ENCODE peak calls at places on chromosomes 4 and X, in eight cellular contexts. F is CD8-positive, alpha-beta T cell; U is PC-3; Y is adrenal gland; D is right cardiac atrium; Q is GM23248; S is endodermal cell; I is kidney. K is an unnamed sample.

GRCh38 chr4:176981074-176981473 is 188.4 kb upstream of the VEGFC start:
- DNase-seq in I (no peak), U (no peak), Q (peak; percentile 5), S (no peak), Y (no peak), F (no peak), D (no peak), K (no peak)

GRCh38 chrX:12903646-12904045 is 2.8 kb upstream of the TLR8 start:
- DNase-seq in U (no peak), Q (peak; percentile 35), D (no peak), F (no peak), I (no peak), S (no peak), Y (no peak), K (peak; percentile 26)

GRCh38 chr4:26807330-26807729 is 53.3 kb upstream of the STIM2 start:
- DNase-seq in S (no peak), Y (no peak), F (no peak), D (no peak), I (no peak), U (no peak), Q (no peak), K (no peak)

GRCh38 chr4:105894570-105895323 is 524 bp upstream of the NPNT start:
- DNase-seq in I (no peak), D (peak; percentile 34), U (peak; percentile 63), F (no peak), S (no peak), Q (peak; percentile 8), Y (no peak), K (peak; percentile 19)

GRCh38 chr4:98260047-98260578 is 1.1 kb upstream of the RAP1GDS1 start:
- DNase-seq in U (peak; percentile 19), F (peak; percentile 10), Y (peak; percentile 51), S (peak; percentile 87), I (peak; percentile 86), D (no peak), Q (no peak), K (peak; percentile 68)

GRCh38 chr4:55500072-55500471 is 46.6 kb downstream of the CLOCK start:
- DNase-seq in Q (no peak), U (no peak), S (no peak), F (no peak), I (no peak), D (no peak), Y (no peak), K (no peak)

GRCh38 chr4:73379946-73380345 is 24.1 kb upstream of the ALB start:
- DNase-seq in D (no peak), Y (no peak), U (no peak), S (no peak), I (no peak), Q (no peak), F (no peak), K (no peak)

GRCh38 chr4:47519239-47519883 is 34.3 kb downstream of the ATP10D start:
- DNase-seq in U (no peak), Q (no peak), S (no peak), D (no peak), I (no peak), F (no peak), Y (no peak), K (no peak)

GRCh38 chrX:82412851-82413250 is 1095.2 kb upstream of the POU3F4 start:
- DNase-seq in F (no peak), S (no peak), Q (no peak), U (peak; percentile 34), I (no peak), Y (no peak), D (no peak), K (no peak)

GRCh38 chr4:184310171-184310567 is 92.5 kb upstream of the ENPP6 start:
- DNase-seq in S (peak; percentile 69), Y (no peak), D (peak; percentile 55), Q (no peak), I (peak; percentile 70), U (peak; percentile 8), F (peak; percentile 20), K (peak; percentile 30)

GRCh38 chr4:60590116-60590515 is 610.0 kb upstream of the ADGRL3 start:
- DNase-seq in U (no peak), Q (no peak), F (no peak), I (no peak), Y (no peak), D (no peak), S (no peak), K (no peak)

DNA sequence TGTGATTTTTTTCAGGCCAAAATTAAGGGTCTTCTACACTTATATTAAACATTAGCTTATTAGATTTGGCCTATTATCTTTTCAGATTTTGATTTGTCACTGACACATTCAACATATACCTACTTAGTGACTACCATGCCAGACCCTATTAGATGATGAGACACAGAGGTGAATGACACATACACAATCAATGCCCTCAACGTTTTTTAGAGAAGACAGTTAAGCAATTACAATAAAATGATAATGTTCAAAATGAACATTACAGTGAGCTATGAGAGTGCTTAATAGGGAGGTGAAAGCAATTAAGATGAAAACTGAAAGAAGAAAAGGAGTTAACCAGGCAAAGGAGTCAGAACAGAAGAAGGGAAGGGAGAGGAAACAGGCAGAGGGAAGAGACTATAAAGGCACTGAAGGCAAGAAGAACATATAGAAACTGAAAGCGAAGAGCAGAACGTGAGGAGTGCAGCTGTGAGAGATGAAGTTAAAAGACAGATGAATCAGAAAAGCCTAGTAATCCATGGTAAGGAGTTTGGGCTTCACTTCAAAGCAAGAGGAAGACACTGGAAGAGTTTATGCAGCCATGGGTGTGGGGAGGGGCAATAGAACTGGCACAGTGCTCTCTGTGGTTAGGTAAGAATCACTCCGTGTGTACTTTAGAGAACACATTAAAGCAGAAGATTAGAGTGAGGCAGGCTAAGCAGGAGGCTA is 119.0 kb downstream of the REELD1 start:
- DNase-seq in F (no peak), D (no peak), I (no peak), U (peak; percentile 87), Y (no peak), Q (peak; percentile 62), S (no peak), K (no peak)
- H3K4me1 ChIP-seq in F (peaks cover 3% of the 10 kb centered on the region), D (peaks cover 6% of the 10 kb centered on the region), I (no peaks in the 10 kb centered on the region), U (peaks cover 70% of the 10 kb centered on the region), Y (peaks cover 21% of the 10 kb centered on the region), Q (peaks cover 58% of the 10 kb centered on the region), S (no peaks in the 10 kb centered on the region), K (no peaks in the 10 kb centered on the region)

DNA sequence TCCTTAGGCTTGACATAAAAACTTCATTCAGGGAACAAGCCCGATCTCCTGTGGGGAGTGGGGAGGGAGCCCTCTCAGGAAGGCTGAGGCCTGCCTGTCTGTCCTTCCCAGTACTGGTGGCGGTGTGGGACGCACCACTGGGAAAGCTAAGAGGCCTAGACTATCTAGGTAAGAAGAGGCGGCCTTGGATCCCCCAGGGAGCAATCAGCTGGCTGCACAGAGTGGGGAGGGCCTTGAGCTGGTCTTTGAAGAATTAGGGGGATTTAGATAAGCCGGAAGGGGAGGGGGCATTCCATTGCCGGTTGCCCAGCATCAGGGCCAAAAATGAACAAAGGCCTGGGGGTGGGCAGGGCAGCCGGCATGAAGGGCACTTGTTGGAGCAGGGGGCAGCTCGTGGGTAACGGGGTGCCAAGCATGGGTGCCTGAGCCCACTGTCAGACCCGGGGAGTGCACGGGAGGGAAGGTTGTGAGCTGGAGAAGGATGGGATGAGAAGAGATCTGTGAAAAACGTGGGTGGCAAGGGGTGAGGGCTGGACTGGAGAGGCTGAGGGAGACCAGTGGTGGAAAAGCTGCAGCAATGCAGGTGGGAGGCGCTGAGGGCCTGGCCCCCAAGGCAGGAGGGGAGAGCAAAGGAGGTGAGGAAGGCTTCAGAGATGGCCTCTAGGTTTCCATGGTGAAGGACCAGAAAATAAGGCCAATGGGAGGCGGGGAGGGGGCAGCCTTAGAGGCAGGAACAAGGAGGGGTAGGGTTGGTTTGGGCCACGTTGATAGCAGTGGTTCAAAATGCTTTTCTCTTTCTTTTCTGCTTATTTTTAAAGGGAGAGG is 8.5 kb downstream of the KLF3 start:
- DNase-seq in I (no peak), S (peak; percentile 80), D (peak; percentile 68), U (no peak), Q (no peak), Y (peak; percentile 28), F (no peak), K (no peak)
- H3K4me3 ChIP-seq in I (no peak overlapping the region), S (peak overlapping the region; percentile 38), D (no peak overlapping the region), U (peak overlapping the region; percentile 46), Q (peak overlapping the region; percentile 28), Y (no peak overlapping the region), F (peak overlapping the region; percentile 7), K (no peak overlapping the region)

GRCh38 chr4:124712417-124713212 is at the start of gene ANKRD50:
- DNase-seq in Y (peak; percentile 89), F (peak; percentile 43), Q (peak; percentile 97), S (peak; percentile 96), I (peak; percentile 96), D (peak; percentile 97), U (peak; percentile 82), K (peak; percentile 94)
- H3K27ac ChIP-seq in Y (peak within 1 kb of the TSS; percentile 88), F (no peak within 1 kb of the TSS), Q (peak within 1 kb of the TSS; percentile 99), S (peak within 1 kb of the TSS; percentile 97), I (peak within 1 kb of the TSS; percentile 99), D (peak within 1 kb of the TSS; percentile 94), U (peak within 1 kb of the TSS; percentile 93), K (peak within 1 kb of the TSS; percentile 97)

GRCh38 chr4:48767055-48767454 is 13.0 kb downstream of the FRYL start:
- DNase-seq in D (no peak), S (peak; percentile 57), I (no peak), F (no peak), U (no peak), Q (no peak), Y (no peak), K (no peak)
- H3K4me1 ChIP-seq in D (peaks cover 6% of the 10 kb centered on the region), S (no peaks in the 10 kb centered on the region), I (no peaks in the 10 kb centered on the region), F (peaks cover 36% of the 10 kb centered on the region), U (no peaks in the 10 kb centered on the region), Q (peaks cover under 1% of the 10 kb centered on the region), Y (no peaks in the 10 kb centered on the region), K (no peaks in the 10 kb centered on the region)

GRCh38 chrX:39654183-39654925 is 443.4 kb downstream of the BCOR start:
- DNase-seq in U (no peak), Y (no peak), S (peak; percentile 75), D (no peak), F (no peak), I (no peak), Q (no peak), K (no peak)
- H3K4me3 ChIP-seq in U (no peak overlapping the region), Y (no peak overlapping the region), S (no peak overlapping the region), D (no peak overlapping the region), F (no peak overlapping the region), I (no peak overlapping the region), Q (no peak overlapping the region), K (no peak overlapping the region)

DNA sequence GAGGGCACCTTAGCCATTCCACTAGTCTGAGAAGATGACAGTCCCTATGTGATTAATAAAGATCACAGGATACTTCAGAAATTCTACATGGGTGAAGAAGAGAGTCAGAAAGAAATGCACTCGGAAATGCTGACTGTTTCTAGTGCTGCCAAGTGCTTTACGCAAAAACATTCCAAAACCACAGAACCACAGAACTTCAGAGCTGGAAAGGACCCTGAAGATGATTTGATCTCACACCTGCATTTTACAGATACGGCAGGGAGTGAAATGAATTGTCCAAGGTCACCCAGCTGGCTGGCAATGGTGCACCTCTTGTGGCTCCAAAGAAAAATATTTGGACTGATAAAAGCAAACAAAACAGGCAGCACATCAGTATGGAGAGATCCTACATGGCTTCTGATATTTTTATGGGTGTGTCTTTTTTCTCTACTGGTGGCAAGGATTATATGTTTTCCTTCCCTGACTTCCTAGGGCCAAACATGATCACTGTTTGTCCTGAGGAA is 115.9 kb downstream of the MAML3 start:
- DNase-seq in I (no peak), Q (peak; percentile 68), D (no peak), U (peak; percentile 56), F (no peak), Y (peak; percentile 33), S (no peak), K (no peak)
- H3K27ac ChIP-seq in I (no peak overlapping the region), Q (peak overlapping the region; percentile 79), D (no peak overlapping the region), U (peak overlapping the region; percentile 95), F (no peak overlapping the region), Y (no peak overlapping the region), S (no peak overlapping the region), K (no peak overlapping the region)

DNA sequence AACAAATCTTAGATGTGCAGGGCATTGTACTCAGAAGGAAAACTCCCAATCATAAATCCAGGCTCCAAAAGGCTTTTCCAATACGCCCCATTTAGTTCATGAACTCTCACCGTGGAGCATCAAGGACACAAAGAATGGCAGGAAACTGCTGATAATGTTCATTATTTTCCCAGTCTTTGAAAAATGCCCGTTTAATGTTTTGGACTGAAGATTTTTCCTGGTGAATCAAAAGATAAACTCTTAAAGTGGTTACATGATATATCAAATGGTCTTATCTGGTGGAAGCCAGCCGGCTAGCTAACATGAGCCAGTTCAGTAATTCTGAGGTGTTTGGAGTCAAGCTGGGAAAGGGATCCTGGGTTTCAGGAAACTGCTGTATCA is 62.1 kb upstream of the AP1S2 start:
- DNase-seq in D (no peak), Q (no peak), Y (no peak), U (no peak), S (no peak), F (no peak), I (no peak), K (no peak)
- H3K4me1 ChIP-seq in D (no peaks in the 10 kb centered on the region), Q (no peaks in the 10 kb centered on the region), Y (peaks cover 7% of the 10 kb centered on the region), U (no peaks in the 10 kb centered on the region), S (no peaks in the 10 kb centered on the region), F (no peaks in the 10 kb centered on the region), I (no peaks in the 10 kb centered on the region), K (no peaks in the 10 kb centered on the region)